ENCODE peak calls at places on chromosomes 2 and 18, in five cellular contexts. F is activated T-cell treated with anti-CD3 and anti-CD28 coated beads for 1 hour; D is mesendoderm; Q is central memory CD4-positive, alpha-beta T cell; B is retina. Z is an unnamed sample.

GRCh38 chr2:203366639-203367466 is 38.7 kb downstream of the ABI2 start:
- DNase-seq in D (no peak), B (no peak), Q (no peak), F (no peak), Z (no peak)

GRCh38 chr2:70956141-70956540 is 20.4 kb downstream of the ATP6V1B1 start:
- DNase-seq in F (no peak), Q (no peak), D (no peak), B (no peak), Z (no peak)

GRCh38 chr2:100623033-100623715 is 60.4 kb downstream of the PDCL3 start:
- DNase-seq in Q (no peak), F (no peak), B (no peak), D (no peak), Z (no peak)

GRCh38 chr2:216606551-216607527 is 26.4 kb upstream of the IGFBP2 start:
- DNase-seq in Q (no peak), D (peak; percentile 69), F (peak; percentile 7), B (peak; percentile 70), Z (peak; percentile 26)

GRCh38 chr2:16058256-16058655 is 117.9 kb downstream of the MYCN start:
- DNase-seq in F (no peak), Q (no peak), B (no peak), D (no peak), Z (no peak)

GRCh38 chr2:17226941-17227340 is 291.3 kb downstream of the RAD51AP2 start:
- DNase-seq in Q (no peak), B (no peak), D (no peak), F (no peak), Z (no peak)

GRCh38 chr2:232568161-232568560 is 17.7 kb downstream of the EIF4E2 start:
- DNase-seq in D (no peak), F (no peak), Q (no peak), B (no peak), Z (no peak)

GRCh38 chr2:74092236-74092635 is 55.5 kb downstream of the BOLA3 start:
- DNase-seq in F (no peak), Q (no peak), B (no peak), D (no peak), Z (no peak)

GRCh38 chr18:2513616-2514015 is 57.7 kb downstream of the METTL4 start:
- DNase-seq in B (no peak), D (no peak), F (no peak), Q (no peak), Z (no peak)

GRCh38 chr2:176409671-176410070 is 140.4 kb downstream of the MTX2 start:
- DNase-seq in F (no peak), Q (no peak), D (no peak), B (no peak), Z (no peak)

GRCh38 chr2:45734952-45735351 is 83.5 kb downstream of the PRKCE start:
- DNase-seq in B (no peak), D (no peak), F (no peak), Q (no peak), Z (no peak)

GRCh38 chr2:100563407-100564247 is 834 bp downstream of the PDCL3 start:
- DNase-seq in Q (no peak), B (no peak), D (no peak), F (no peak), Z (no peak)

GRCh38 chr2:142716463-142717242 is 160.8 kb upstream of the KYNU start:
- DNase-seq in Q (no peak), D (peak; percentile 39), B (no peak), F (no peak), Z (no peak)

GRCh38 chr18:60024857-60025256 is 125.1 kb downstream of the PMAIP1 start:
- DNase-seq in B (no peak), D (no peak), F (no peak), Q (no peak), Z (no peak)

GRCh38 chr18:62741118-62741566 is 25.8 kb downstream of the PHLPP1 start:
- DNase-seq in B (no peak), F (no peak), Q (no peak), D (peak; percentile 93), Z (no peak)

GRCh38 chr18:79988079-79988924 is at the start of gene TXNL4A:
- DNase-seq in B (peak; percentile 92), D (peak; percentile 87), Q (peak; percentile 83), F (peak; percentile 68), Z (peak; percentile 85)

GRCh38 chr2:200788129-200788718 is 23.5 kb upstream of the BZW1 start:
- DNase-seq in F (no peak), Q (no peak), D (no peak), B (no peak), Z (no peak)

GRCh38 chr2:18378020-18378653 is 182.3 kb downstream of the RDH14 start:
- DNase-seq in Q (peak; percentile 6), F (no peak), B (peak; percentile 59), D (peak; percentile 67), Z (no peak)

GRCh38 chr2:230796280-230796862 is 68.4 kb upstream of the ITM2C start:
- DNase-seq in D (peak; percentile 56), B (no peak), Q (no peak), F (no peak), Z (no peak)

GRCh38 chr2:83068706-83069105 is 1390.4 kb downstream of the SUCLG1 start:
- DNase-seq in D (no peak), F (no peak), Q (no peak), B (no peak), Z (no peak)

GRCh38 chr18:34637094-34637801 is 72.8 kb upstream of the DTNA start:
- DNase-seq in D (peak; percentile 69), F (no peak), Q (no peak), B (no peak), Z (no peak)